ENCODE peak calls at places on chromosomes 11 and 22, in nine cellular contexts. T, D, I, S, P, G, M, B and V are unnamed samples.

GRCh38 chr11:47538741-47539575 is 14.0 kb downstream of the CELF1 start:
- DNase-seq in T (no peak), D (peak; percentile 49), I (no peak), S (no peak), P (no peak), G (peak; percentile 81), M (no peak), B (peak; percentile 31), V (no peak)

GRCh38 chr11:64990222-64990918 is 6.4 kb downstream of the BATF2 start:
- DNase-seq in T (peak; percentile 56), D (peak; percentile 33), I (peak; percentile 59), S (no peak), P (no peak), G (peak; percentile 52), M (peak; percentile 48), B (no peak), V (no peak)

GRCh38 chr11:80816454-80816847 is 1375.6 kb upstream of the TENM4 start:
- DNase-seq in T (no peak), D (no peak), I (no peak), S (no peak), P (no peak), G (no peak), M (no peak), B (no peak), V (no peak)

GRCh38 chr11:78230161-78230877 is 41.6 kb downstream of the USP35 start:
- DNase-seq in T (no peak), D (no peak), I (no peak), S (peak; percentile 27), P (no peak), G (no peak), M (no peak), B (no peak), V (no peak)

GRCh38 chr11:112292785-112293407 is 32.2 kb upstream of the PLET1 start:
- DNase-seq in T (peak; percentile 67), D (peak; percentile 96), I (no peak), S (peak; percentile 91), P (no peak), G (peak; percentile 76), M (no peak), B (no peak), V (no peak)

GRCh38 chr22:17303840-17304779 is 65.2 kb upstream of the CECR2 start:
- DNase-seq in T (peak; percentile 22), D (no peak), I (no peak), S (no peak), P (peak; percentile 22), G (no peak), M (no peak), B (no peak), V (peak; percentile 62)

GRCh38 chr11:95175969-95176368 is 55.0 kb downstream of the SESN3 start:
- DNase-seq in T (no peak), D (no peak), I (no peak), S (no peak), P (no peak), G (no peak), M (no peak), B (no peak), V (no peak)

GRCh38 chr11:47948137-47948536 is 32.2 kb upstream of the PTPRJ start:
- DNase-seq in T (no peak), D (peak; percentile 55), I (no peak), S (no peak), P (no peak), G (no peak), M (no peak), B (no peak), V (no peak)

GRCh38 chr22:44617828-44618227 is 84.2 kb upstream of the PRR5 start:
- DNase-seq in T (no peak), D (no peak), I (no peak), S (no peak), P (no peak), G (no peak), M (no peak), B (no peak), V (no peak)

GRCh38 chr11:18704698-18705097 is 6.1 kb downstream of the TMEM86A start:
- DNase-seq in T (no peak), D (no peak), I (peak; percentile 49), S (no peak), P (no peak), G (no peak), M (no peak), B (no peak), V (no peak)

GRCh38 chr11:36157151-36157519 is 132.1 kb downstream of the COMMD9 start:
- DNase-seq in T (no peak), D (no peak), I (no peak), S (no peak), P (no peak), G (no peak), M (no peak), B (no peak), V (no peak)

GRCh38 chr22:39098576-39098975 is 1.5 kb downstream of the APOBEC3H start:
- DNase-seq in T (no peak), D (no peak), I (no peak), S (no peak), P (no peak), G (no peak), M (no peak), B (no peak), V (no peak)

GRCh38 chr22:49433717-49434611 is 393.7 kb downstream of the BRD1 start:
- DNase-seq in T (no peak), D (no peak), I (no peak), S (no peak), P (no peak), G (no peak), M (no peak), B (peak; percentile 35), V (no peak)
- TF ChIP-seq CTCF in T (no peak), D (no peak), I (no peak), S (no peak), P (no peak), G (no peak), M (no peak), B (peak; percentile 42), V (peak; percentile 29)

GRCh38 chr11:30603357-30603756 is 17.2 kb upstream of the MPPED2 start:
- DNase-seq in T (no peak), D (no peak), I (no peak), S (no peak), P (no peak), G (no peak), M (no peak), B (no peak), V (no peak)
- H3K27me3 ChIP-seq in T (no peaks in the 10 kb centered on the region), D (no peaks in the 10 kb centered on the region), I (no peaks in the 10 kb centered on the region), S (no peaks in the 10 kb centered on the region), P (no peaks in the 10 kb centered on the region), G (no peaks in the 10 kb centered on the region), M (no peaks in the 10 kb centered on the region), B (no peaks in the 10 kb centered on the region), V (no peaks in the 10 kb centered on the region)

GRCh38 chr11:61949169-61950034 is 749 bp upstream of the BEST1 start:
- DNase-seq in T (peak; percentile 77), D (peak; percentile 79), I (peak; percentile 70), S (peak; percentile 98), P (no peak), G (peak; percentile 76), M (peak; percentile 65), B (peak; percentile 37), V (no peak)

GRCh38 chr11:61950035-61950547 is at the start of gene BEST1:
- DNase-seq in T (no peak), D (no peak), I (no peak), S (no peak), P (no peak), G (no peak), M (no peak), B (no peak), V (no peak)

GRCh38 chr11:61947486-61948210 is 2.5 kb upstream of the BEST1 start:
- DNase-seq in T (peak; percentile 85), D (peak; percentile 68), I (peak; percentile 85), S (peak; percentile 88), P (peak; percentile 37), G (peak; percentile 84), M (peak; percentile 81), B (peak; percentile 88), V (no peak)

GRCh38 chr11:61946894-61947293 is 3.3 kb upstream of the BEST1 start:
- DNase-seq in T (no peak), D (no peak), I (no peak), S (no peak), P (no peak), G (no peak), M (no peak), B (no peak), V (no peak)

DNA sequence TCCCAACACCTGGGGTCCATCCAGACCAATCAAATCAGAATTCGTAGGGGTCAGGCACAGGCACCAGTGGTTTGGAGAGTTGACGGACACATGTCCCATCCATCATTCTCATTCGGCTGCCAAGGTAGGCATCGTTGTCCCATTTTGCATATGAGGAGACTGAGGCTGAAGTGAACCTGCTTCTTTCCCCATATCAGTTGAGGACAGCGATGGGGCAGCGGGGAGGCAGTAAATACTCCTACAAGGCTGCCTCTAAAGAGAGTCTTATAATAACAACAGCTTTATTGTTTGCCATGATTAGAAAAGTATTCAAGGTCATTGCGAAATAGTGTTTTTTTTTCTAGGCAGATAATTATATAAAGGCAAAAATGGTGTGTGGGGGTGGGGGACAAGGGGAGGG is 1.6 kb upstream of the BEST1 start:
- DNase-seq in T (no peak), D (no peak), I (no peak), S (no peak), P (no peak), G (no peak), M (no peak), B (no peak), V (no peak)
- H3K4me3 ChIP-seq in T (no peak overlapping the region), D (no peak overlapping the region), I (no peak overlapping the region), S (no peak overlapping the region), P (no peak overlapping the region), G (no peak overlapping the region), M (no peak overlapping the region), B (no peak overlapping the region), V (no peak overlapping the region)

GRCh38 chr11:41781441-41781840 is 322.0 kb upstream of the LRRC4C start:
- DNase-seq in T (no peak), D (no peak), I (no peak), S (no peak), P (no peak), G (no peak), M (no peak), B (no peak), V (no peak)
- TF ChIP-seq CTCF in T (no peak), D (no peak), I (no peak), S (no peak), P (no peak), G (no peak), M (no peak), B (no peak), V (no peak)